ENCODE peak calls at places on chromosome 18, in six cellular contexts. One of them, this sample, is unnamed.

GRCh38 chr18:49960376-49960775 is 147.0 kb upstream of the ACAA2 start:
- DNase-seq in trophoblast cell: no peak
- DNase-seq in H1: no peak
- DNase-seq in IMR-90: no peak
- DNase-seq in H9: no peak
- DNase-seq in mesenchymal stem cell: no peak
- DNase-seq in this sample: no peak

GRCh38 chr18:10006261-10006903 is 92.6 kb downstream of the VAPA start:
- DNase-seq in mesenchymal stem cell: peak; percentile 42
- DNase-seq in H9: no peak
- DNase-seq in IMR-90: peak; percentile 28
- DNase-seq in trophoblast cell: peak; percentile 23
- DNase-seq in H1: no peak
- DNase-seq in this sample: no peak

GRCh38 chr18:6249788-6250187 is 164.9 kb downstream of the L3MBTL4 start:
- DNase-seq in mesenchymal stem cell: no peak
- DNase-seq in H1: no peak
- DNase-seq in IMR-90: no peak
- DNase-seq in H9: no peak
- DNase-seq in trophoblast cell: no peak
- DNase-seq in this sample: no peak

GRCh38 chr18:24369420-24369819 is 28.2 kb downstream of the OSBPL1A start:
- DNase-seq in mesenchymal stem cell: no peak
- DNase-seq in H9: no peak
- DNase-seq in IMR-90: peak; percentile 20
- DNase-seq in trophoblast cell: no peak
- DNase-seq in H1: peak; percentile 17
- DNase-seq in this sample: no peak

GRCh38 chr18:69787825-69788547 is 159.7 kb downstream of the CD226 start:
- DNase-seq in H1: no peak
- DNase-seq in trophoblast cell: no peak
- DNase-seq in H9: no peak
- DNase-seq in mesenchymal stem cell: peak; percentile 76
- DNase-seq in IMR-90: peak; percentile 83
- DNase-seq in this sample: no peak

GRCh38 chr18:7329036-7329435 is 98.1 kb downstream of the LRRC30 start:
- DNase-seq in mesenchymal stem cell: no peak
- DNase-seq in trophoblast cell: no peak
- DNase-seq in H1: no peak
- DNase-seq in H9: no peak
- DNase-seq in IMR-90: no peak
- DNase-seq in this sample: no peak

GRCh38 chr18:63617049-63617995 is 26.7 kb downstream of the SERPINB4 start:
- DNase-seq in IMR-90: no peak
- DNase-seq in H1: no peak
- DNase-seq in mesenchymal stem cell: no peak
- DNase-seq in trophoblast cell: peak; percentile 42
- DNase-seq in H9: no peak
- DNase-seq in this sample: no peak

GRCh38 chr18:26406854-26407517 is 141.4 kb downstream of the KCTD1 start:
- DNase-seq in H9: no peak
- DNase-seq in IMR-90: no peak
- DNase-seq in mesenchymal stem cell: no peak
- DNase-seq in H1: no peak
- DNase-seq in trophoblast cell: no peak
- DNase-seq in this sample: no peak

GRCh38 chr18:34957119-34957863 is 83.9 kb upstream of the MAPRE2 start:
- DNase-seq in trophoblast cell: no peak
- DNase-seq in H9: no peak
- DNase-seq in H1: no peak
- DNase-seq in IMR-90: no peak
- DNase-seq in mesenchymal stem cell: peak; percentile 75
- DNase-seq in this sample: no peak

GRCh38 chr18:26618130-26618529 is 69.8 kb upstream of the KCTD1 start:
- DNase-seq in IMR-90: no peak
- DNase-seq in trophoblast cell: no peak
- DNase-seq in H9: no peak
- DNase-seq in H1: no peak
- DNase-seq in mesenchymal stem cell: no peak
- DNase-seq in this sample: no peak

GRCh38 chr18:2478662-2479061 is 92.6 kb downstream of the METTL4 start:
- DNase-seq in H9: no peak
- DNase-seq in trophoblast cell: no peak
- DNase-seq in H1: no peak
- DNase-seq in IMR-90: no peak
- DNase-seq in mesenchymal stem cell: no peak
- DNase-seq in this sample: no peak

GRCh38 chr18:5620284-5620683 is 76.5 kb upstream of the EPB41L3 start:
- DNase-seq in IMR-90: peak; percentile 60
- DNase-seq in H1: no peak
- DNase-seq in trophoblast cell: peak; percentile 76
- DNase-seq in mesenchymal stem cell: no peak
- DNase-seq in H9: no peak
- DNase-seq in this sample: no peak

GRCh38 chr18:7367336-7367735 is 136.4 kb downstream of the LRRC30 start:
- DNase-seq in H1: peak; percentile 49
- DNase-seq in mesenchymal stem cell: no peak
- DNase-seq in IMR-90: no peak
- DNase-seq in trophoblast cell: peak; percentile 9
- DNase-seq in H9: peak; percentile 43
- DNase-seq in this sample: no peak

GRCh38 chr18:58226476-58226875 is 182.4 kb downstream of the NEDD4L start:
- DNase-seq in H1: no peak
- DNase-seq in H9: no peak
- DNase-seq in trophoblast cell: no peak
- DNase-seq in IMR-90: no peak
- DNase-seq in mesenchymal stem cell: no peak
- DNase-seq in this sample: no peak

GRCh38 chr18:34729264-34729663 is 19.2 kb downstream of the DTNA start:
- DNase-seq in IMR-90: no peak
- DNase-seq in H9: peak; percentile 59
- DNase-seq in trophoblast cell: peak; percentile 63
- DNase-seq in H1: no peak
- DNase-seq in mesenchymal stem cell: peak; percentile 59
- DNase-seq in this sample: no peak

GRCh38 chr18:9631814-9632496 is 17.6 kb upstream of the PPP4R1 start:
- DNase-seq in H1: no peak
- DNase-seq in mesenchymal stem cell: peak; percentile 94
- DNase-seq in trophoblast cell: peak; percentile 49
- DNase-seq in IMR-90: peak; percentile 96
- DNase-seq in H9: no peak
- DNase-seq in this sample: no peak

GRCh38 chr18:37582306-37582705 is 16.7 kb upstream of the CELF4 start:
- DNase-seq in trophoblast cell: no peak
- DNase-seq in H9: no peak
- DNase-seq in IMR-90: no peak
- DNase-seq in mesenchymal stem cell: no peak
- DNase-seq in H1: no peak
- DNase-seq in this sample: no peak

GRCh38 chr18:11407900-11408299 is 201.5 kb upstream of the SLC35G4 start:
- DNase-seq in H9: no peak
- DNase-seq in mesenchymal stem cell: peak; percentile 33
- DNase-seq in IMR-90: peak; percentile 51
- DNase-seq in trophoblast cell: no peak
- DNase-seq in H1: no peak
- DNase-seq in this sample: no peak

GRCh38 chr18:11408555-11408954 is 200.8 kb upstream of the SLC35G4 start:
- DNase-seq in H1: no peak
- DNase-seq in IMR-90: no peak
- DNase-seq in H9: no peak
- DNase-seq in trophoblast cell: no peak
- DNase-seq in mesenchymal stem cell: no peak
- DNase-seq in this sample: no peak

GRCh38 chr18:11411021-11411420 is 198.4 kb upstream of the SLC35G4 start:
- DNase-seq in IMR-90: peak; percentile 65
- DNase-seq in mesenchymal stem cell: no peak
- DNase-seq in H1: no peak
- DNase-seq in H9: no peak
- DNase-seq in trophoblast cell: no peak
- DNase-seq in this sample: no peak

DNA sequence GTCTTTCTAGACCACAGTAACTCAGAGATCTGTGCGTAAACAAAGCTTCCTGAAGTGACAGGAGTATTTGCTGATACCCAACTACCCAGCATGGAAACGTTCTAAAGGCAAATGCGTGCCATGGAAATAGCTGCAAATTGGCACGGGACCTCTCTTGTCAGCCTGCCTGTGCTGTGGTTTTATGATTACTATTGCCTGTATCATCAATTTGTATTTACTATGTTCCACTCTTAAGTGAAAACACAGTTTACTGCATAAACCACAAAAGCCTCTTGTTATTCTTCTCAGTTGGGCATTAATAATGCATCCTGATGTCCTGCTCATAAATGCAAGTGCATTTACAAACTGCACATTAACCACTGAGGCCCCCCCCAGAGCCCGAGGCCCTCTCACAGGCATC is 196.6 kb upstream of the SLC35G4 start:
- DNase-seq in IMR-90: no peak
- DNase-seq in trophoblast cell: no peak
- DNase-seq in H9: no peak
- DNase-seq in H1: no peak
- DNase-seq in mesenchymal stem cell: no peak
- DNase-seq in this sample: no peak
- H4K91ac ChIP-seq in IMR-90: no peak overlapping the region
- H4K91ac ChIP-seq in trophoblast cell: no peak overlapping the region
- H4K91ac ChIP-seq in H9: no peak overlapping the region
- H4K91ac ChIP-seq in H1: no peak overlapping the region
- H4K91ac ChIP-seq in mesenchymal stem cell: no peak overlapping the region
- H4K91ac ChIP-seq in this sample: no peak overlapping the region

GRCh38 chr18:80034852-80035406 is 695 bp downstream of the RBFA start:
- DNase-seq in H9: no peak
- DNase-seq in trophoblast cell: no peak
- DNase-seq in H1: no peak
- DNase-seq in IMR-90: no peak
- DNase-seq in mesenchymal stem cell: peak; percentile 6
- DNase-seq in this sample: no peak

GRCh38 chr18:80037869-80038630 is 3.8 kb downstream of the RBFA start:
- DNase-seq in H1: no peak
- DNase-seq in mesenchymal stem cell: no peak
- DNase-seq in IMR-90: no peak
- DNase-seq in trophoblast cell: no peak
- DNase-seq in H9: no peak
- DNase-seq in this sample: no peak

GRCh38 chr18:80037300-80037699 is 3.1 kb downstream of the RBFA start:
- DNase-seq in mesenchymal stem cell: no peak
- DNase-seq in H1: no peak
- DNase-seq in H9: no peak
- DNase-seq in trophoblast cell: no peak
- DNase-seq in IMR-90: no peak
- DNase-seq in this sample: no peak

GRCh38 chr18:80034068-80034851 is at the start of gene RBFA:
- DNase-seq in trophoblast cell: peak; percentile 98
- DNase-seq in H1: peak; percentile 100
- DNase-seq in IMR-90: peak; percentile 98
- DNase-seq in mesenchymal stem cell: no peak
- DNase-seq in H9: no peak
- DNase-seq in this sample: peak; percentile 97

GRCh38 chr18:80035997-80036396 is 1.8 kb downstream of the RBFA start:
- DNase-seq in IMR-90: no peak
- DNase-seq in H9: no peak
- DNase-seq in H1: no peak
- DNase-seq in trophoblast cell: no peak
- DNase-seq in mesenchymal stem cell: no peak
- DNase-seq in this sample: no peak
- H4K91ac ChIP-seq in IMR-90: no peak overlapping the region
- H4K91ac ChIP-seq in H9: no peak overlapping the region
- H4K91ac ChIP-seq in H1: no peak overlapping the region
- H4K91ac ChIP-seq in trophoblast cell: no peak overlapping the region
- H4K91ac ChIP-seq in mesenchymal stem cell: no peak overlapping the region
- H4K91ac ChIP-seq in this sample: no peak overlapping the region

GRCh38 chr18:45719106-45719505 is 4.9 kb upstream of the SLC14A1 start:
- DNase-seq in IMR-90: no peak
- DNase-seq in mesenchymal stem cell: no peak
- DNase-seq in H9: no peak
- DNase-seq in H1: no peak
- DNase-seq in trophoblast cell: no peak
- DNase-seq in this sample: no peak

GRCh38 chr18:45708831-45709230 is 15.2 kb upstream of the SLC14A1 start:
- DNase-seq in mesenchymal stem cell: no peak
- DNase-seq in H1: no peak
- DNase-seq in IMR-90: no peak
- DNase-seq in trophoblast cell: no peak
- DNase-seq in H9: no peak
- DNase-seq in this sample: no peak

GRCh38 chr18:45715212-45715780 is 8.7 kb upstream of the SLC14A1 start:
- DNase-seq in H1: no peak
- DNase-seq in mesenchymal stem cell: no peak
- DNase-seq in IMR-90: no peak
- DNase-seq in trophoblast cell: no peak
- DNase-seq in H9: no peak
- DNase-seq in this sample: no peak

GRCh38 chr18:45713239-45713638 is 10.7 kb upstream of the SLC14A1 start:
- DNase-seq in trophoblast cell: no peak
- DNase-seq in mesenchymal stem cell: no peak
- DNase-seq in IMR-90: no peak
- DNase-seq in H1: no peak
- DNase-seq in H9: no peak
- DNase-seq in this sample: no peak
- H4K91ac ChIP-seq in trophoblast cell: no peak overlapping the region
- H4K91ac ChIP-seq in mesenchymal stem cell: no peak overlapping the region
- H4K91ac ChIP-seq in IMR-90: no peak overlapping the region
- H4K91ac ChIP-seq in H1: no peak overlapping the region
- H4K91ac ChIP-seq in H9: no peak overlapping the region
- H4K91ac ChIP-seq in this sample: no peak overlapping the region

GRCh38 chr18:56299740-56300139 is 338.7 kb downstream of the TXNL1 start:
- DNase-seq in mesenchymal stem cell: no peak
- DNase-seq in trophoblast cell: no peak
- DNase-seq in H9: no peak
- DNase-seq in IMR-90: no peak
- DNase-seq in H1: no peak
- DNase-seq in this sample: no peak

GRCh38 chr18:56305583-56305982 is 332.8 kb downstream of the TXNL1 start:
- DNase-seq in IMR-90: peak; percentile 43
- DNase-seq in trophoblast cell: peak; percentile 59
- DNase-seq in H1: no peak
- DNase-seq in mesenchymal stem cell: no peak
- DNase-seq in H9: no peak
- DNase-seq in this sample: no peak

GRCh38 chr18:56298935-56299334 is 339.5 kb downstream of the TXNL1 start:
- DNase-seq in IMR-90: peak; percentile 62
- DNase-seq in H1: no peak
- DNase-seq in H9: no peak
- DNase-seq in mesenchymal stem cell: no peak
- DNase-seq in trophoblast cell: peak; percentile 13
- DNase-seq in this sample: no peak

GRCh38 chr18:56306793-56307192 is 331.6 kb downstream of the TXNL1 start:
- DNase-seq in IMR-90: no peak
- DNase-seq in mesenchymal stem cell: no peak
- DNase-seq in trophoblast cell: no peak
- DNase-seq in H9: no peak
- DNase-seq in H1: no peak
- DNase-seq in this sample: no peak

DNA sequence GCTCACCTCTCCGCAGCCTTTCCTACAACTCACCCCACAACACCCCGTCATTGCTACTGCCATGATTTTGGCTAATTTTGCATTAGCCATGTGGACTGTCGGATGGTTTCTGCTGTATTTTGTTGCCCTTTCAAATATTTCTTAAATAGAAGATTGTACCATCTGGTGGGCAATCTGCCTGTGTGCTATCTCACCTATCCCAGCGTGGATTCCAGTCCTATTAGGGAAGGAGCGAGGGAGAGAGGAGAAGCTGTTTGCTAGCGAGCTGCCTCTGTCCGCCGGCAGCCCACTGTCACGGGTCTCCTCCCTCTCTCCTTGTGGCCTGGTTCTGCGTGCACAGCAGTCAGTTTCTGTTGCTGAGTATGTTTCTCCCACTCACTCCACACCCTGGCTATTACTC is 336.2 kb downstream of the TXNL1 start:
- DNase-seq in mesenchymal stem cell: no peak
- DNase-seq in H9: no peak
- DNase-seq in IMR-90: no peak
- DNase-seq in trophoblast cell: no peak
- DNase-seq in H1: no peak
- DNase-seq in this sample: no peak
- H4K91ac ChIP-seq in mesenchymal stem cell: no peak overlapping the region
- H4K91ac ChIP-seq in H9: no peak overlapping the region
- H4K91ac ChIP-seq in IMR-90: no peak overlapping the region
- H4K91ac ChIP-seq in trophoblast cell: no peak overlapping the region
- H4K91ac ChIP-seq in H1: no peak overlapping the region
- H4K91ac ChIP-seq in this sample: no peak overlapping the region

This sample was measured in neuronal stem cell.